ENCODE peak calls at places on chromosomes 13 and 19, in four cellular contexts. A is H1, Q is HepG2, P is GM12878. B is an unnamed sample.

GRCh38 chr19:2015611-2015950 is at the start of gene BTBD2:
- DNase-seq in A (no peak), Q (no peak), P (no peak), B (peak; percentile 92)

GRCh38 chr19:58181902-58182576 is 822 bp upstream of the ZNF274 start:
- DNase-seq in A (no peak), Q (peak; percentile 71), P (no peak), B (no peak)

GRCh38 chr13:28412981-28413380 is 81.9 kb downstream of the FLT1 start:
- DNase-seq in A (no peak), Q (no peak), P (no peak), B (no peak)

GRCh38 chr19:39078436-39079200 is 5.5 kb upstream of the ACP7 start:
- DNase-seq in A (no peak), Q (peak; percentile 30), P (no peak), B (no peak)

GRCh38 chr13:109764474-109765292 is 21.7 kb downstream of the IRS2 start:
- DNase-seq in A (no peak), Q (no peak), P (no peak), B (peak; percentile 64)

GRCh38 chr19:17385878-17386611 is 8.0 kb downstream of the CCDC194 start:
- DNase-seq in A (no peak), Q (peak; percentile 41), P (no peak), B (peak; percentile 88)

GRCh38 chr13:50357586-50358118 is 342.4 kb downstream of the KCNRG start:
- DNase-seq in A (no peak), Q (no peak), P (no peak), B (no peak)

GRCh38 chr13:81795710-81796109 is 1454.8 kb upstream of the SPRY2 start:
- DNase-seq in A (no peak), Q (no peak), P (no peak), B (no peak)

GRCh38 chr19:10625762-10626138 is 397 bp downstream of the SLC44A2 start:
- DNase-seq in A (no peak), Q (no peak), P (no peak), B (no peak)

GRCh38 chr13:32409561-32410440 is 18.1 kb downstream of the N4BP2L1 start:
- DNase-seq in A (no peak), Q (no peak), P (no peak), B (no peak)

GRCh38 chr19:51354742-51355148 is 11.4 kb downstream of the ETFB start:
- DNase-seq in A (no peak), Q (peak; percentile 99), P (no peak), B (peak; percentile 53)

GRCh38 chr13:34356686-34357434 is 538.9 kb downstream of the RFC3 start:
- DNase-seq in A (no peak), Q (no peak), P (no peak), B (no peak)

GRCh38 chr13:58999851-59000250 is 1163.9 kb downstream of the DIAPH3 start:
- DNase-seq in A (no peak), Q (no peak), P (no peak), B (no peak)

GRCh38 chr19:2235396-2236284 is 489 bp downstream of the PLEKHJ1 start:
- DNase-seq in A (no peak), Q (peak; percentile 85), P (no peak), B (peak; percentile 58)

GRCh38 chr19:33440241-33440640 is 66.7 kb downstream of the CEBPG start:
- DNase-seq in A (no peak), Q (no peak), P (no peak), B (no peak)

GRCh38 chr19:40585677-40586422 is 9.2 kb downstream of the SHKBP1 start:
- DNase-seq in A (no peak), Q (no peak), P (no peak), B (no peak)

GRCh38 chr19:51366999-51367564 is 894 bp upstream of the ETFB start:
- DNase-seq in A (no peak), Q (no peak), P (no peak), B (peak; percentile 44)

GRCh38 chr19:39996218-39996810 is 546 bp upstream of the ZNF546 start:
- DNase-seq in A (no peak), Q (peak; percentile 27), P (peak; percentile 17), B (peak; percentile 62)

GRCh38 chr13:73450583-73450982 is 391.8 kb downstream of the KLF5 start:
- DNase-seq in A (no peak), Q (no peak), P (no peak), B (no peak)

GRCh38 chr19:50230379-50231351 is 27.2 kb downstream of the MYH14 start:
- DNase-seq in A (peak; percentile 44), Q (peak; percentile 18), P (no peak), B (no peak)

GRCh38 chr19:42203700-42204099 is 13.8 kb downstream of the DEDD2 start:
- DNase-seq in A (no peak), Q (no peak), P (no peak), B (no peak)

GRCh38 chr19:50551034-50551712 is 17.1 kb downstream of the LRRC4B start:
- DNase-seq in A (no peak), Q (no peak), P (no peak), B (peak; percentile 59)

GRCh38 chr13:43516401-43516826 is 270.4 kb downstream of the ENOX1 start:
- DNase-seq in A (no peak), Q (no peak), P (no peak), B (no peak)

GRCh38 chr13:48564046-48564445 is 31.2 kb upstream of the RCBTB2 start:
- DNase-seq in A (no peak), Q (no peak), P (no peak), B (peak; percentile 7)

GRCh38 chr19:19554074-19555023 is 16.3 kb downstream of the CILP2 start:
- DNase-seq in A (no peak), Q (no peak), P (no peak), B (peak; percentile 86)

GRCh38 chr19:35528218-35529038 is at the start of gene SBSN:
- DNase-seq in A (no peak), Q (no peak), P (no peak), B (no peak)

GRCh38 chr19:1864480-1865171 is 1.2 kb upstream of the KLF16 start:
- DNase-seq in A (no peak), Q (peak; percentile 66), P (no peak), B (peak; percentile 90)

GRCh38 chr19:19386373-19386869 is 19.1 kb upstream of the GATAD2A start:
- DNase-seq in A (no peak), Q (no peak), P (no peak), B (no peak)

GRCh38 chr19:2411709-2412108 is 15.7 kb downstream of the TIMM13 start:
- DNase-seq in A (no peak), Q (no peak), P (no peak), B (no peak)

GRCh38 chr19:18436651-18437478 is 1.1 kb downstream of the ISYNA1 start:
- DNase-seq in A (no peak), Q (peak; percentile 57), P (no peak), B (peak; percentile 95)

GRCh38 chr13:20997301-20998061 is 63.9 kb downstream of the LATS2 start:
- DNase-seq in A (peak; percentile 19), Q (no peak), P (no peak), B (no peak)

GRCh38 chr13:110407531-110407930 is 100.4 kb downstream of the COL4A2 start:
- DNase-seq in A (no peak), Q (no peak), P (no peak), B (no peak)

GRCh38 chr19:20359933-20360720 is 193.1 kb downstream of the ZNF486 start:
- DNase-seq in A (no peak), Q (no peak), P (no peak), B (peak; percentile 57)

GRCh38 chr13:39515231-39515630 is 87.8 kb downstream of the LHFPL6 start:
- DNase-seq in A (no peak), Q (no peak), P (no peak), B (no peak)

GRCh38 chr13:39512687-39513086 is 90.3 kb downstream of the LHFPL6 start:
- DNase-seq in A (no peak), Q (no peak), P (no peak), B (no peak)

GRCh38 chr13:39510296-39510695 is 92.7 kb downstream of the LHFPL6 start:
- DNase-seq in A (no peak), Q (no peak), P (peak; percentile 17), B (no peak)

GRCh38 chr13:39516140-39516539 is 86.9 kb downstream of the LHFPL6 start:
- DNase-seq in A (no peak), Q (no peak), P (no peak), B (peak; percentile 38)
- TF ChIP-seq TCF12 in A (no peak), Q (no peak), P (no peak), B (peak; percentile 72)

GRCh38 chr19:7628589-7629311 is 595 bp downstream of the XAB2 start:
- DNase-seq in A (no peak), Q (no peak), P (no peak), B (no peak)

GRCh38 chr19:7631577-7631976 is 1.9 kb downstream of the PCP2 start:
- DNase-seq in A (no peak), Q (no peak), P (no peak), B (no peak)

GRCh38 chr19:7632340-7633203 is 947 bp downstream of the PCP2 start:
- DNase-seq in A (no peak), Q (no peak), P (no peak), B (no peak)

GRCh38 chr19:7627166-7627565 is 2.2 kb downstream of the XAB2 start:
- DNase-seq in A (no peak), Q (no peak), P (no peak), B (no peak)

DNA sequence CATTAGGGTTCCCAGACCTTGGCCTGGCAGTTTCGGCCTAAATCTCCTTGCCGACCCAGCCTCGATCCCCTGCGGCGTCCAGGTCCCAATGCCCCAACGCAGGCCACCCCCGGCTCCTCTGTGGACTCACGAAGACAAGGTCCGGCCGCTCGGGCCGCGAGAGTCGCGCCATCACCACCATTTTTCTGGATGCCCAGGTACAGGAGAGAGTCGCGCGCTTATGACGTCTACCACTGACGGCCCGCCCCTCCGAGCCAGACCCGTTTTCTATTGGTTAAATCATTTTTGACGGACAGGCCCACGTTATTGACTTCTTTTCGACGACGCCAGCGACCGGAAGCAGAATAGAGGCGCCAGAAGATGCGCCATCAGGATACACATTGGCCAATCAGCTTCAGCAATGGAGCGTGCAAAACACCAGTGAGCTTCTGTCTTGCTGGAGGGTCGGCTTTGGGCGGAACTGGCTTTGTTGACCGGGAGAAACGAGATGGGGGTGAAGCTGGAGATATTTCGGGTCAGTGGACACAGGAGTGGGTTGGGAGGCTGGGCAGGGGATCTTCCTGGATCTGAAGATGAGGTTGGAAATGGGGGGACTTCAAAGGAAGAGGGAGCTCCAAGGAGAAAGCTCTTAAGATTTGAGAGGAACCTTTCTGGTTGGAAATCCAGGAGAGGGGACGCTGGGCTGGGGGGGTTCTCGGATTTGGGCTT is at the start of the genes PET100 and XAB2:
- DNase-seq in A (peak; percentile 95), Q (peak; percentile 98), P (peak; percentile 99), B (peak; percentile 97)
- TF ChIP-seq TCF12 in A (no peak), Q (no peak), P (no peak), B (no peak)

GRCh38 chr13:29849071-29849541 is 1.3 kb downstream of the UBL3 start:
- DNase-seq in A (no peak), Q (peak; percentile 13), P (no peak), B (peak; percentile 38)
- TF ChIP-seq TCF12 in A (no peak), Q (no peak), P (no peak), B (no peak)

DNA sequence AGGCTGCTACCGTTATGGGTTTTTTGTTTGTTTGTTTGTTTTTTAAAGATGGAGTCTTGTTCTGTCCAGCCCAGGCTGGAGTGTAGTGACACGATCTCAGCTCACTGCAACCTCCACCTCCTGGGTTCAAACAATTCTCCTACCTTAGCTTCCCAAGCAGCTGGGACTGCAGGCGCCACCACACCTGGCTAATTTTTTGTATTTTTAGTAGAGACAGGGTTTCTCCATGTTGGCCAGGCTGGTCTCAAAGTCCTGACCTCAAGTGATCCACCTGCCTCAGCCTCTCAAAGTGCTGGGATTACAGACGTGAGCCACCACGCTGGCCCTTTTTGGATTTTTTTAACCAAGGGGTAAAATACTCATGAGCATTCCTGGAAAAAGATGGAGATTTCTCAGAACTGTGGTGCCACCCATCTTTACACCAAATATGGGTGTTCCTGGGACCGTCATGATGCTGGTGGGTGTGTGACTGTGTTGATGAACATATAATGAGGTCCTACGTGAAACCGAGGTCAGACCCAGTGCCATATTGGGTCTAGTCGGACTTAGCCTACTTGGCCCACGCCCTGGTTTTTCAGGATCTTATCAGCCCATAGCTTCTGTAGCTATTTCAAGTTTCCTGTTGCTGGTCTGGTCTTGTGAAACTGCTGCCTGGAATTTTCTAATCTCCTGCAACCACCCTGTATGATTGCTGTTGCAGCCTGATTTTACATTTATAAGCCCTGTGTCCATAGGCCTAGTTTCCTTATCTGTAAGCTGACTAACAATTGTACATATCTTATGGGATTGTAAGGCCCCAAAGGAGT is 6.2 kb downstream of the PPP1R15A start:
- DNase-seq in A (no peak), Q (no peak), P (no peak), B (no peak)
- TF ChIP-seq TCF12 in A (no peak), Q (no peak), P (no peak), B (no peak)